ENCODE peak calls at places on chromosomes 2 and 18, in five cellular contexts. L is RWPE1; J is activated naive CD4-positive, alpha-beta T cell treated with anti-CD3 and anti-CD28 coated beads for 36 hours; O is non-pigmented ciliary epithelial cell; X is activated CD8-positive, alpha-beta memory T cell treated with anti-CD3 and anti-CD28 coated beads, Interleukin-2, amount 10 ng/mL, durations not matched to agents 7 days and 5 days. V is an unnamed sample.
A peak's percentile ranks its signal among the peaks of the same experiment; 100 is the strongest.

GRCh38 chr18:76493213-76494107 is 1.6 kb downstream of the ZNF516 start:
- DNase-seq in O (no peak), J (peak; percentile 44), L (peak; percentile 79), X (no peak), V (no peak)

GRCh38 chr2:140988597-140988996 is 1142.2 kb downstream of the LRP1B start:
- DNase-seq in J (no peak), O (no peak), X (no peak), L (no peak), V (no peak)

GRCh38 chr2:25159947-25160346 is 8.4 kb downstream of the POMC start:
- DNase-seq in X (no peak), L (peak; percentile 18), J (peak; percentile 11), O (no peak), V (no peak)

GRCh38 chr2:235191933-235192332 is 240.1 kb downstream of the SH3BP4 start:
- DNase-seq in L (no peak), O (no peak), J (no peak), X (no peak), V (no peak)

GRCh38 chr2:133884739-133885381 is 316.6 kb upstream of the NCKAP5 start:
- DNase-seq in X (no peak), J (no peak), L (no peak), O (no peak), V (no peak)

GRCh38 chr2:241252778-241253475 is 62.5 kb downstream of the HDLBP start:
- DNase-seq in J (no peak), X (no peak), O (no peak), L (no peak), V (no peak)

GRCh38 chr2:150125708-150126107 is 361.8 kb downstream of the RND3 start:
- DNase-seq in L (no peak), X (no peak), O (peak; percentile 71), J (no peak), V (no peak)

GRCh38 chr2:66478729-66479316 is 43.9 kb downstream of the MEIS1 start:
- DNase-seq in J (no peak), X (no peak), O (no peak), L (no peak), V (no peak)

GRCh38 chr2:74531666-74532065 is 1.9 kb downstream of the HTRA2 start:
- DNase-seq in O (no peak), L (no peak), J (no peak), X (no peak), V (no peak)

GRCh38 chr18:75521808-75522207 is 94.3 kb upstream of the SMIM21 start:
- DNase-seq in L (no peak), O (no peak), J (no peak), X (no peak), V (no peak)

GRCh38 chr2:237429761-237430160 is 15.8 kb upstream of the COL6A3 start:
- DNase-seq in X (no peak), O (no peak), J (peak; percentile 63), L (no peak), V (no peak)

GRCh38 chr18:2848145-2848878 is 1.5 kb downstream of the EMILIN2 start:
- DNase-seq in L (no peak), X (no peak), J (no peak), O (no peak), V (no peak)

GRCh38 chr2:216029416-216030129 is 16.2 kb upstream of the MREG start:
- DNase-seq in L (no peak), J (no peak), O (no peak), X (peak; percentile 66), V (no peak)

GRCh38 chr2:119741868-119742267 is 17.9 kb upstream of the PTPN4 start:
- DNase-seq in O (no peak), L (no peak), J (no peak), X (no peak), V (no peak)

GRCh38 chr18:58653814-58654509 is 17.3 kb upstream of the MALT1 start:
- DNase-seq in O (no peak), X (no peak), J (no peak), L (no peak), V (no peak)

GRCh38 chr18:8106603-8107002 is 502.6 kb upstream of the RAB12 start:
- DNase-seq in L (peak; percentile 65), O (no peak), J (no peak), X (no peak), V (no peak)

GRCh38 chr2:173146590-173146989 is 70.9 kb downstream of the MAP3K20 start:
- DNase-seq in L (no peak), O (no peak), X (no peak), J (no peak), V (no peak)

GRCh38 chr2:3317871-3318270 is 59.7 kb downstream of the EIPR1 start:
- DNase-seq in J (no peak), O (no peak), X (no peak), L (no peak), V (no peak)

GRCh38 chr2:218129756-218130155 is 3.9 kb downstream of the CXCR2 start:
- DNase-seq in J (no peak), X (no peak), O (no peak), L (peak; percentile 35), V (no peak)

GRCh38 chr2:101946372-101946771 is 45.4 kb upstream of the IL1R2 start:
- DNase-seq in O (no peak), X (no peak), L (no peak), J (no peak), V (no peak)

GRCh38 chr2:180474716-180475115 is 467.6 kb upstream of the CWC22 start:
- DNase-seq in L (no peak), O (no peak), J (no peak), X (no peak), V (no peak)

GRCh38 chr2:159064446-159065301 is 96.2 kb downstream of the TANC1 start:
- DNase-seq in J (no peak), L (no peak), O (no peak), X (no peak), V (no peak)

GRCh38 chr2:36409971-36410370 is 54.4 kb downstream of the CRIM1 start:
- DNase-seq in L (no peak), O (no peak), X (no peak), J (no peak), V (no peak)

GRCh38 chr2:238290079-238290478 is 1.7 kb upstream of the PER2 start:
- DNase-seq in L (peak; percentile 93), O (no peak), X (peak; percentile 47), J (peak; percentile 39), V (peak; percentile 34)

GRCh38 chr2:241867776-241868420 is 1.6 kb upstream of the RTP5 start:
- DNase-seq in X (peak; percentile 72), O (no peak), J (peak; percentile 65), L (no peak), V (peak; percentile 73)

GRCh38 chr2:119432882-119433522 is 1.3 kb downstream of the TMEM37 start:
- DNase-seq in O (no peak), X (no peak), L (no peak), J (no peak), V (no peak)

V was measured in activated CD8-positive, alpha-beta T cell treated with anti-CD3 and anti-CD28 coated beads, Interleukin-2, amount 10 ng/mL, durations not matched to agents 7 days and 5 days.